ENCODE peak calls at places on chromosomes 2 and 18, in five cellular contexts. One of them, this sample, is unnamed.

GRCh38 chr18:48409591-48410094 is 460 bp upstream of the ZBTB7C start:
- DNase-seq in keratinocyte: no peak
- DNase-seq in choroid plexus epithelial cell: peak
- DNase-seq in brain microvascular endothelial cell: no peak
- DNase-seq in epithelial cell of esophagus: no peak
- DNase-seq in this sample: no peak

GRCh38 chr2:36526216-36526615 is 71.8 kb downstream of the FEZ2 start:
- DNase-seq in epithelial cell of esophagus: no peak
- DNase-seq in keratinocyte: no peak
- DNase-seq in choroid plexus epithelial cell: peak
- DNase-seq in brain microvascular endothelial cell: no peak
- DNase-seq in this sample: no peak

GRCh38 chr18:76398295-76398694 is 96.7 kb downstream of the ZNF516 start:
- DNase-seq in brain microvascular endothelial cell: no peak
- DNase-seq in epithelial cell of esophagus: no peak
- DNase-seq in keratinocyte: no peak
- DNase-seq in choroid plexus epithelial cell: no peak
- DNase-seq in this sample: no peak

GRCh38 chr2:126704434-126705165 is 48.6 kb downstream of the GYPC start:
- DNase-seq in keratinocyte: no peak
- DNase-seq in choroid plexus epithelial cell: peak
- DNase-seq in brain microvascular endothelial cell: no peak
- DNase-seq in epithelial cell of esophagus: no peak
- DNase-seq in this sample: no peak

GRCh38 chr2:37167636-37168182 is 10.9 kb upstream of the EIF2AK2 start:
- DNase-seq in epithelial cell of esophagus: peak
- DNase-seq in choroid plexus epithelial cell: peak
- DNase-seq in keratinocyte: no peak
- DNase-seq in brain microvascular endothelial cell: peak
- DNase-seq in this sample: no peak

GRCh38 chr2:107545851-107546250 is 280.8 kb upstream of the RGPD4 start:
- DNase-seq in keratinocyte: no peak
- DNase-seq in choroid plexus epithelial cell: no peak
- DNase-seq in epithelial cell of esophagus: peak
- DNase-seq in brain microvascular endothelial cell: no peak
- DNase-seq in this sample: no peak

GRCh38 chr2:6418316-6418715 is 447.4 kb downstream of the CMPK2 start:
- DNase-seq in choroid plexus epithelial cell: no peak
- DNase-seq in keratinocyte: no peak
- DNase-seq in brain microvascular endothelial cell: no peak
- DNase-seq in epithelial cell of esophagus: no peak
- DNase-seq in this sample: no peak

GRCh38 chr2:42169869-42170465 is 814 bp downstream of the EML4 start:
- DNase-seq in epithelial cell of esophagus: no peak
- DNase-seq in brain microvascular endothelial cell: no peak
- DNase-seq in choroid plexus epithelial cell: peak
- DNase-seq in keratinocyte: no peak
- DNase-seq in this sample: no peak

GRCh38 chr18:22223263-22223960 is 54.0 kb downstream of the GATA6 start:
- DNase-seq in epithelial cell of esophagus: peak
- DNase-seq in choroid plexus epithelial cell: peak
- DNase-seq in keratinocyte: peak
- DNase-seq in brain microvascular endothelial cell: peak
- DNase-seq in this sample: peak

GRCh38 chr2:144452169-144453038 is 67.5 kb downstream of the ZEB2 start:
- DNase-seq in keratinocyte: no peak
- DNase-seq in epithelial cell of esophagus: peak
- DNase-seq in choroid plexus epithelial cell: peak
- DNase-seq in brain microvascular endothelial cell: peak
- DNase-seq in this sample: no peak
- TF ChIP-seq CTCF in keratinocyte: peak
- TF ChIP-seq CTCF in epithelial cell of esophagus: peak
- TF ChIP-seq CTCF in choroid plexus epithelial cell: peak
- TF ChIP-seq CTCF in brain microvascular endothelial cell: peak
- TF ChIP-seq CTCF in this sample: peak

DNA sequence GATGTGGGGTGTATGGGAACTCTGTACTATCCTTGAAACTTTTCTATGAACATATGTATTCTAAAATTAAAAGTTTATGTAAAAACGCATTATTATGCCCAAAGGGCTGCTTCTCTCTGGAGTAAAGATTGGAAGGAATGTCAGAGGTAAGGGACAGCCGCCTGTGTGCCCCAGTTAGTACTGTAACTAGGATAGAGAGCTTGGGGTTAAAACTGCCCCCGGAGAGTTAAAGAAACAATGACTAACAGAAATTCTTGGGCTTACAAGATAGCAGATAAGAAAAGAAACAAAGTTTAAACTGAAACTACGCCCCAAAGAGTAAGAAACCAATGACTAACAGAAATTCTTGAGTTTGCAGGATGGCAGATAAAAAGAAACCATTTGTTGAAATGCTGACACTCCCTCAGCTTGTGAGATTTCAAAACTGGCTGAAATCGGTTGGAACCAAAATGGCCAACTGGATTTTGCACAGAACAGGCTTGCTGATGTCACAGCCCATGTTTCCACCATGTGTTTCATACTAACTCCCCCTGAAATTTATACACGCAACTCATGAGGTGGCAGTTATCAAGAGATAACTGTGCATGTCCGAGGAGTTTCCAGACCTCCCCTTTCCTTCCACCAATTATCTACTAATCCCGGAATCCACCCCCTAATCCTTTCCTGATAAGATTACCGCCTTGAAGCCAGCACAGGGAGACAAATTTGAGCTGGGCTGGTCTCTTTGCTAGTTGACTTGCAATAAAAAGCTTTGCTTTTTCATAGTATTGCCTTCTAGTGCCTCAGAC is 8.7 kb upstream of the TXNDC2 start:
- DNase-seq in keratinocyte: no peak
- DNase-seq in epithelial cell of esophagus: peak
- DNase-seq in choroid plexus epithelial cell: peak
- DNase-seq in brain microvascular endothelial cell: peak
- DNase-seq in this sample: no peak
- H3K4me3 ChIP-seq in keratinocyte: no peak
- H3K4me3 ChIP-seq in epithelial cell of esophagus: no peak
- H3K4me3 ChIP-seq in choroid plexus epithelial cell: peak
- H3K4me3 ChIP-seq in brain microvascular endothelial cell: peak
- H3K4me3 ChIP-seq in this sample: no peak

DNA sequence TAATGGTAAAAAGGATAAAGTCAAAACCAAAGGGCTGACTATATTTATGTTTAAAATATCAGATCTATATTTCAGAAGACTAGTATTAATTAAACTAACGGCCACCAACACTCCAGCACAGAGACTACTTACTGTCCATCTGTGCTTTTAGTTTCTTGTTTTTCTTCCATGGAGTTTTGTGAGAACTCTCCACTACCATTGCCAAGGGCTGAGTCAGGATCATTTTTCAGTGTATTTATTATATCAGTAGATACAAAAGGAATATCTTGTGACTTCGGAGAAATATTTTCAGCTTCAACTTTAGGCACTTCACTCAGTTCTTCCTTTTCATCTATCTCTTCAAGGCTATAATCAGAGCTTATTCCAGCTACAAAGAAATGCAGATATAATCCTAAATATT is 79.1 kb upstream of the GRB14 start:
- DNase-seq in keratinocyte: no peak
- DNase-seq in epithelial cell of esophagus: no peak
- DNase-seq in choroid plexus epithelial cell: peak
- DNase-seq in brain microvascular endothelial cell: no peak
- DNase-seq in this sample: no peak
- TF ChIP-seq CTCF in keratinocyte: no peak
- TF ChIP-seq CTCF in epithelial cell of esophagus: no peak
- TF ChIP-seq CTCF in choroid plexus epithelial cell: no peak
- TF ChIP-seq CTCF in brain microvascular endothelial cell: no peak
- TF ChIP-seq CTCF in this sample: no peak

GRCh38 chr18:3455090-3455640 is 5.2 kb downstream of the TGIF1 start:
- DNase-seq in keratinocyte: no peak
- DNase-seq in epithelial cell of esophagus: no peak
- DNase-seq in brain microvascular endothelial cell: no peak
- DNase-seq in choroid plexus epithelial cell: no peak
- DNase-seq in this sample: no peak
- H3K4me3 ChIP-seq in keratinocyte: no peak
- H3K4me3 ChIP-seq in epithelial cell of esophagus: no peak
- H3K4me3 ChIP-seq in brain microvascular endothelial cell: no peak
- H3K4me3 ChIP-seq in choroid plexus epithelial cell: peak
- H3K4me3 ChIP-seq in this sample: peak

DNA sequence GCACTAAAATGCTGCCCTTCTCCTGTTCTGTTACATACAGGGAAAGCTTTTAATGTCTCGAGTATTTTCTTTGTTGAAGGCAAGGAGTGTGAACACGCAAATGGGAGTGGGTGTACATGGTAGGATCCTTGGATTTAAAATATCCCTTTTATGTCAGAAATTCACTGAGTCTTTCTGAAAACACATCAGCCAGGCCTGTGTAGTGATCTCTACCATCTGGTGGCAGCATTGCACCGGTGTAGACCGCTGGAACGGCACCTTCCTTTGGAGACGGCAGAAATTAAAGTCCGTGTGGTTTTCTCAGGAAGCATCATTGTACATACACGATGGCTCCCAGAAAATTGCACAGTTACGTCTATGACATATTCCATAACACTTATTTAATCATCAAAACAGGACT is 515.8 kb downstream of the GALR1 start:
- DNase-seq in brain microvascular endothelial cell: peak
- DNase-seq in keratinocyte: no peak
- DNase-seq in epithelial cell of esophagus: peak
- DNase-seq in choroid plexus epithelial cell: peak
- DNase-seq in this sample: no peak
- TF ChIP-seq CTCF in brain microvascular endothelial cell: no peak
- TF ChIP-seq CTCF in keratinocyte: no peak
- TF ChIP-seq CTCF in epithelial cell of esophagus: peak
- TF ChIP-seq CTCF in choroid plexus epithelial cell: peak
- TF ChIP-seq CTCF in this sample: peak

DNA sequence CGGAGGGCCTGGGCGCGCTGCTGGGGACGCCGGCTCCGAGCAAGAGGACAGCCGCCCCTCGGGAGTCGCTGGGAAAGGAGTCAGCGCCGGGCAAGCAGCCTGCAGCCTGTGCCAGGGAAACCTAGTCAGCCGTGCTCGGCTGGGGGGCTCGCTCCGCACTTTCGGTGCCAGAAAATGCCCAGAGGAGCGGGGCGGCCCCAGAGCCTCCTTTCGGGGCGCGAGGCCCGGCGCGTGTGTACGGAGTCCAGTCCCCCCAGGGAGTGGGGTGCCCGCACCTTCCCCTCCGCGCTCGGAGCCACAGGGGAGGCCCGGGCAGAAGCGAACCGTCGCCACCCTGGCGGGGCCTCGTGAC is 81.9 kb upstream of the LDLRAD4 start:
- DNase-seq in keratinocyte: no peak
- DNase-seq in choroid plexus epithelial cell: no peak
- DNase-seq in brain microvascular endothelial cell: no peak
- DNase-seq in epithelial cell of esophagus: no peak
- DNase-seq in this sample: no peak
- H3K4me3 ChIP-seq in keratinocyte: peak
- H3K4me3 ChIP-seq in choroid plexus epithelial cell: peak
- H3K4me3 ChIP-seq in brain microvascular endothelial cell: peak
- H3K4me3 ChIP-seq in epithelial cell of esophagus: peak
- H3K4me3 ChIP-seq in this sample: peak

DNA sequence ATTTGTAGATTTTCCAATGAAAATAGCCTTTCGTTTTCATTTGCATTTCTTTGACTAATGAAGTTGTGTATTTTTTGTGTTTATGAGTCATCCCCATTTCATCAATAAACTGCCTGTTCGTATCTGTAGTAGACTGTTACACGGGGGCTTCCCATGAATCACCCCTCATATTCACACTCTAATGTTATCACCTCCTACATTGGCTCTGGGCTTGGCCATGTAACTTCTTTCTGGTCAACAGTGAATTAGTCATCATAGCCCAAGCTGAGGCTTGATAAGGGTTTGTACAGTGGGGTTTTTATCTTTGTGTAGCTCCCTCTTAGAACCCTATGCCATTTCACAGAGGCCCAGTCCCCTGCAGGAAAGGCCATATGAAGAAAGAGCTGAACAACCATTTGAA is 151.1 kb downstream of the CCBE1 start:
- DNase-seq in epithelial cell of esophagus: peak
- DNase-seq in brain microvascular endothelial cell: peak
- DNase-seq in keratinocyte: peak
- DNase-seq in choroid plexus epithelial cell: peak
- DNase-seq in this sample: no peak
- TF ChIP-seq CTCF in epithelial cell of esophagus: no peak
- TF ChIP-seq CTCF in brain microvascular endothelial cell: no peak
- TF ChIP-seq CTCF in keratinocyte: no peak
- TF ChIP-seq CTCF in choroid plexus epithelial cell: no peak
- TF ChIP-seq CTCF in this sample: no peak

GRCh38 chr2:145524303-145524702 is 1004.4 kb upstream of the ZEB2 start:
- DNase-seq in keratinocyte: no peak
- DNase-seq in epithelial cell of esophagus: no peak
- DNase-seq in brain microvascular endothelial cell: no peak
- DNase-seq in choroid plexus epithelial cell: no peak
- DNase-seq in this sample: no peak
- H3K4me3 ChIP-seq in keratinocyte: no peak
- H3K4me3 ChIP-seq in epithelial cell of esophagus: no peak
- H3K4me3 ChIP-seq in brain microvascular endothelial cell: no peak
- H3K4me3 ChIP-seq in choroid plexus epithelial cell: no peak
- H3K4me3 ChIP-seq in this sample: no peak

GRCh38 chr2:240595381-240596079 is 9.0 kb downstream of the CAPN10 start:
- DNase-seq in choroid plexus epithelial cell: peak
- DNase-seq in brain microvascular endothelial cell: peak
- DNase-seq in epithelial cell of esophagus: peak
- DNase-seq in keratinocyte: no peak
- DNase-seq in this sample: no peak
- TF ChIP-seq CTCF in choroid plexus epithelial cell: peak
- TF ChIP-seq CTCF in brain microvascular endothelial cell: peak
- TF ChIP-seq CTCF in epithelial cell of esophagus: peak
- TF ChIP-seq CTCF in keratinocyte: peak
- TF ChIP-seq CTCF in this sample: peak

This sample was measured in epithelial cell of proximal tubule.